ENCODE peak calls at places on chromosomes 5 and 9, in ten cellular contexts. Z is AG09309; P is HCT116; K is SK-N-SH; X is heart right ventricle; N is cardiac fibroblast; L is fibroblast of lung; O is body of pancreas; E is CD8-positive, alpha-beta T cell; U is MM.1S. T is an unnamed sample.

GRCh38 chr9:18331808-18332209 is 142.1 kb upstream of the ADAMTSL1 start:
- DNase-seq in Z (no peak), P (no peak), K (peak), X (peak), N (no peak), L (peak), O (no peak), E (no peak), U (no peak), T (peak)

GRCh38 chr9:108219664-108220063 is 636.1 kb downstream of the ACTL7B start:
- DNase-seq in Z (no peak), P (no peak), K (no peak), X (no peak), N (no peak), L (no peak), O (peak), E (no peak), U (no peak), T (no peak)

GRCh38 chr9:133252301-133252776 is 22.7 kb downstream of the ABO start:
- DNase-seq in Z (no peak), P (peak), K (peak), X (no peak), N (no peak), L (no peak), O (no peak), E (no peak), U (no peak), T (no peak)

GRCh38 chr5:153233933-153234332 is 256.5 kb upstream of the GRIA1 start:
- DNase-seq in Z (no peak), P (no peak), K (no peak), X (no peak), N (no peak), L (no peak), O (no peak), E (no peak), U (no peak), T (no peak)

GRCh38 chr5:132466453-132467291 is 23.9 kb downstream of the IRF1 start:
- DNase-seq in Z (no peak), P (no peak), K (no peak), X (no peak), N (peak), L (peak), O (no peak), E (peak), U (peak), T (peak)

GRCh38 chr5:79346420-79346824 is 110.5 kb downstream of the JMY start:
- DNase-seq in Z (peak), P (peak), K (no peak), X (no peak), N (peak), L (peak), O (no peak), E (no peak), U (no peak), T (peak)

GRCh38 chr5:133928690-133929393 is 39.6 kb downstream of the C5orf15 start:
- DNase-seq in Z (no peak), P (no peak), K (no peak), X (no peak), N (no peak), L (no peak), O (no peak), E (no peak), U (no peak), T (no peak)

GRCh38 chr5:149313151-149313841 is 32.0 kb upstream of the GRPEL2 start:
- DNase-seq in Z (no peak), P (no peak), K (no peak), X (no peak), N (no peak), L (no peak), O (no peak), E (no peak), U (peak), T (no peak)

GRCh38 chr5:179115845-179116524 is 55.8 kb downstream of the ZNF354C start:
- DNase-seq in Z (no peak), P (no peak), K (no peak), X (no peak), N (no peak), L (no peak), O (no peak), E (no peak), U (no peak), T (no peak)

GRCh38 chr9:10785255-10785654 is 172.5 kb upstream of the PTPRD start:
- DNase-seq in Z (no peak), P (no peak), K (no peak), X (no peak), N (no peak), L (no peak), O (no peak), E (no peak), U (no peak), T (no peak)

GRCh38 chr5:146284016-146284415 is 54.6 kb upstream of the POU4F3 start:
- DNase-seq in Z (no peak), P (no peak), K (no peak), X (no peak), N (no peak), L (no peak), O (no peak), E (no peak), U (no peak), T (no peak)

GRCh38 chr5:158953929-158954534 is 145.7 kb downstream of the EBF1 start:
- DNase-seq in Z (no peak), P (no peak), K (no peak), X (no peak), N (no peak), L (no peak), O (no peak), E (no peak), U (peak), T (no peak)

GRCh38 chr5:68468322-68468721 is 252.8 kb downstream of the PIK3R1 start:
- DNase-seq in Z (no peak), P (no peak), K (no peak), X (no peak), N (no peak), L (no peak), O (no peak), E (no peak), U (no peak), T (no peak)

GRCh38 chr9:137811283-137811870 is 66.2 kb upstream of the CACNA1B start:
- DNase-seq in Z (no peak), P (no peak), K (no peak), X (no peak), N (no peak), L (no peak), O (no peak), E (no peak), U (no peak), T (no peak)

GRCh38 chr9:129170229-129170628 is 7.8 kb downstream of the IER5L start:
- DNase-seq in Z (no peak), P (peak), K (no peak), X (no peak), N (peak), L (no peak), O (no peak), E (no peak), U (no peak), T (no peak)

GRCh38 chr9:136507992-136508375 is 25.1 kb upstream of the SEC16A start:
- DNase-seq in Z (no peak), P (no peak), K (no peak), X (no peak), N (no peak), L (no peak), O (no peak), E (no peak), U (no peak), T (no peak)

GRCh38 chr5:124700930-124701458 is 45.4 kb downstream of the ZNF608 start:
- DNase-seq in Z (no peak), P (no peak), K (no peak), X (no peak), N (no peak), L (no peak), O (no peak), E (no peak), U (no peak), T (no peak)

GRCh38 chr5:65482727-65483473 is 1.2 kb upstream of the ADAMTS6 start:
- DNase-seq in Z (no peak), P (no peak), K (peak), X (peak), N (peak), L (peak), O (no peak), E (peak), U (no peak), T (peak)

GRCh38 chr9:68747043-68747533 is 42.0 kb downstream of the PIP5K1B start:
- DNase-seq in Z (no peak), P (no peak), K (no peak), X (no peak), N (no peak), L (no peak), O (no peak), E (no peak), U (no peak), T (no peak)

GRCh38 chr5:7876867-7877266 is 7.9 kb downstream of the MTRR start:
- DNase-seq in Z (no peak), P (no peak), K (no peak), X (no peak), N (peak), L (peak), O (no peak), E (no peak), U (no peak), T (peak)

GRCh38 chr9:88053888-88054501 is 79.7 kb upstream of the CDK20 start:
- DNase-seq in Z (no peak), P (no peak), K (no peak), X (no peak), N (no peak), L (no peak), O (no peak), E (no peak), U (no peak), T (no peak)

GRCh38 chr9:38065369-38066075 is 3.5 kb downstream of the SHB start:
- DNase-seq in Z (no peak), P (no peak), K (no peak), X (no peak), N (no peak), L (no peak), O (no peak), E (no peak), U (peak), T (no peak)

GRCh38 chr9:38066907-38067610 is 2.0 kb downstream of the SHB start:
- DNase-seq in Z (no peak), P (no peak), K (no peak), X (peak), N (peak), L (peak), O (peak), E (no peak), U (no peak), T (peak)

GRCh38 chr9:38063363-38063707 is 5.7 kb downstream of the SHB start:
- DNase-seq in Z (no peak), P (no peak), K (no peak), X (no peak), N (no peak), L (no peak), O (no peak), E (no peak), U (no peak), T (no peak)

GRCh38 chr9:38066167-38066906 is 2.7 kb downstream of the SHB start:
- DNase-seq in Z (no peak), P (no peak), K (no peak), X (no peak), N (peak), L (no peak), O (peak), E (no peak), U (no peak), T (no peak)

GRCh38 chr9:38064842-38065368 is 4.1 kb downstream of the SHB start:
- DNase-seq in Z (no peak), P (no peak), K (no peak), X (no peak), N (no peak), L (no peak), O (no peak), E (no peak), U (no peak), T (no peak)
- H3K4me3 ChIP-seq in Z (no peak), P (no peak), K (peak), X (no peak), N (peak), L (peak), O (no peak), E (no peak), U (no peak), T (no peak)

GRCh38 chr5:39547548-39548154 is 122.9 kb upstream of the DAB2 start:
- DNase-seq in Z (peak), P (peak), K (peak), X (peak), N (peak), L (peak), O (peak), E (no peak), U (peak), T (peak)
- TF ChIP-seq CTCF in Z (peak), P (peak), K (peak), X (peak), N (peak), L (peak), O (peak), E (peak), U (peak), T (peak)

GRCh38 chr9:121599872-121600585 is 51.4 kb upstream of the DAB2IP start:
- DNase-seq in Z (no peak), P (no peak), K (peak), X (no peak), N (no peak), L (no peak), O (no peak), E (no peak), U (no peak), T (no peak)

GRCh38 chr9:121596515-121596914 is 54.9 kb upstream of the DAB2IP start:
- DNase-seq in Z (no peak), P (no peak), K (no peak), X (no peak), N (peak), L (no peak), O (no peak), E (no peak), U (no peak), T (no peak)

GRCh38 chr9:121599186-121599871 is 52.1 kb upstream of the DAB2IP start:
- DNase-seq in Z (no peak), P (peak), K (peak), X (peak), N (no peak), L (no peak), O (peak), E (no peak), U (no peak), T (no peak)

GRCh38 chr9:121598167-121599000 is 53.0 kb upstream of the DAB2IP start:
- DNase-seq in Z (peak), P (peak), K (no peak), X (peak), N (peak), L (peak), O (peak), E (no peak), U (no peak), T (peak)

DNA sequence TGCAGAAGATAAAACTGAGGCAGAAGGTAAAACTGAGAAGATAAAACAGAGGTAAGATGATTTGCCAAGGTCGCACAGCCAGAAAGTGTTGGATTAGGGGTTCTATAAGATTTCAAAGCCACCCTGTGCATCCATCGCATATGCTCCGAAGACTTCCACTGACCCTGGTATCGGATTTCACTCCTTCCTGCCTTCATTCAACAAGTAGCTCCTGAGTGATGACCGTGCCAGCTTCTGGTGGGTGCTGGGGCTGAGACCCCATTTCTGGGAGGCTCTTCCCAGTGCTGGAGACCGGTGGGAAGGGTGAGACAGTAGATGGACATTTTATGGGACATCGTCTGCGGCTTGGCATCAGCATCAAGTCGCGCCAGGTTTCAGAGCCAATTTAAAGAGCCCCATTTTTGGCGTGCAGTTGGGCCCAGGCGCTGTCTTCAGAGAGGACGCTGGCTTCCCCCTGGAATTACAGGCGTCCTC is 53.7 kb upstream of the DAB2IP start:
- DNase-seq in Z (no peak), P (no peak), K (no peak), X (no peak), N (no peak), L (no peak), O (no peak), E (no peak), U (no peak), T (no peak)
- H3K4me3 ChIP-seq in Z (no peak), P (peak), K (no peak), X (peak), N (no peak), L (no peak), O (no peak), E (no peak), U (no peak), T (no peak)

DNA sequence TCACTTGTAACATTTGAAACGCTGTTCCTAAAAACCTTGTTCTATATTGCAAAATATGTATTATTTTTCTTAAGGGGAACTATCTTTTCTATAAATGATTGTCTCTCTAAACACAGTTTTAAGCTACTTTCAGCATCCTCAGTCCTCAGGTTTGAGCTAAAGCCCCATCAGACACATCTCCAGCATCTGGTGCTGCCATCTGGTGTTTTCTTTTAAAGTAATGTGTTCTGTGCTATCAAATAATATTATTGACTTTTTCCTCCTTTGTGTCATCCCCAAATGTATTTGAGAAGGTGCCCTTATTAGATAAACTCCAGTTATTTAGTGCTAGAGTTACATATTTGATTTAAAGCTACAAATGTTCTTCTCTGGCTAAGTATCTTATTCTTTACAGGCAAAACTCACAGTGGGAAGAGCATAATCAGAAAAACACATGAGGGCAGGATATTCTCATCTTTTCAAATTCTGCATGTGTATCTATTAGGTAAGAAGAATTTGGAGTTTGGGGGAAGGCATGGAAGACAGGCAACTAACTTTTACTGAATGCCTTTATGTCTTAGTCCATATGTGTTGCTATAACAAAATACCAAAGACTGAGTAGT is 27.5 kb downstream of the ZNF474 start:
- DNase-seq in Z (no peak), P (peak), K (peak), X (no peak), N (peak), L (peak), O (no peak), E (no peak), U (peak), T (peak)
- TF ChIP-seq CTCF in Z (peak), P (peak), K (peak), X (peak), N (peak), L (peak), O (no peak), E (peak), U (peak), T (peak)

DNA sequence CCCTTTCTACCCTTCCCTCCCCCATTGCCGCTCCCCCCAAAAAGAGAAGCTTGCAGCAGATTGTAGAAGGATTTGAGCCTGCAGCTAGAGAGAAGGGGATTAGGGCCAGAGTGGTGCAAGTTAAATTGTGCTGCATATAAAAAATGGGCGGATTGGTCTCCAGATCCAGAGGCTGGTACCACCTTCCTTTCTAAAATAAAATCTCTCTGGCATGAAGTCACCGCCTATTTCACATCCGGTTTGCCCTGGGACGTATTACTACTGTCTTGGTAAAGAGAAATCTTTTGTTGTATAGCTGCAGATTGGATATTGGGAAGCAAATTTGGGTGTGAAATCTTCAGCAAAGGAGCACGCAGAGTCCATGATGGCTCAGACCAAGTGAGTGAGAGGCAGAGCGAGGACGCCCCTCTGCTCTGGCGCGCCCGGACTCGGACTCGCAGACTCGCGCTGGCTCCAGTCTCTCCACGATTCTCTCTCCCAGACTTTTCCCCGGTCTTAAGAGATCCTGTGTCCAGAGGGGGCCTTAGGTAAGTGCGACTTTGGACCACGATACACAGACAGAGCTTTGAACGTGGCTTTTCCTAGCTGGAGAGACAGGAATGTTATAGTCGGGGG is at the start of gene GABRA1:
- DNase-seq in Z (no peak), P (no peak), K (no peak), X (no peak), N (peak), L (no peak), O (no peak), E (no peak), U (no peak), T (no peak)
- H3K4me3 ChIP-seq in Z (no peak), P (no peak), K (peak), X (no peak), N (no peak), L (no peak), O (no peak), E (no peak), U (no peak), T (peak)

GRCh38 chr5:138065102-138065501 is 18.7 kb upstream of the WNT8A start:
- DNase-seq in Z (no peak), P (no peak), K (no peak), X (no peak), N (no peak), L (no peak), O (peak), E (no peak), U (no peak), T (no peak)
- TF ChIP-seq CTCF in Z (peak), P (peak), K (peak), X (peak), N (peak), L (peak), O (peak), E (no peak), U (peak), T (peak)

DNA sequence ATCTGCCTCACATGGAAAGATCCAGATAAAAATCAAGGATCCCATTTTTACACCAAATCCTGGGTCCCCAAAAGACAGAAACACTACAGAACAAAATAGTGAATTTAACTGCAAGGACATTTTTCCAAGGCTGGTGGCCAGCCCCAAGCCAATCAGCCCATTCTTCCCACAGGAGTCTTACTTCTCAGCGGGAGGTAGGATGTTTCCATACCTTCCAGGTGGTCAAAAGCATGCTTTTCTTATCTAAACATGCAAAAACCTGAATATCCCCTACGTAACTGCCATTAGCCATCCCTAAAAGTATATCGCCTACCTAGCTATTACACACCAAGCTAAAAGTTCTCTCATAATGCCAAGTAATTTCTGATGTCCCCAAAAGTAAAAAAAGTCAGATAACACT is 20.6 kb downstream of the TMEM161B start:
- DNase-seq in Z (no peak), P (no peak), K (no peak), X (no peak), N (no peak), L (no peak), O (no peak), E (no peak), U (no peak), T (no peak)
- H3K4me3 ChIP-seq in Z (no peak), P (no peak), K (no peak), X (no peak), N (no peak), L (no peak), O (no peak), E (no peak), U (no peak), T (no peak)

GRCh38 chr5:135174315-135175096 is 140.5 kb upstream of the PITX1 start:
- DNase-seq in Z (no peak), P (no peak), K (no peak), X (no peak), N (peak), L (no peak), O (no peak), E (no peak), U (no peak), T (no peak)
- TF ChIP-seq CTCF in Z (no peak), P (peak), K (peak), X (no peak), N (peak), L (no peak), O (no peak), E (no peak), U (peak), T (peak)